ENCODE peak calls at places on chromosomes 11 and 22, in eight cellular contexts. One of them, this sample, is unnamed.
A peak's percentile ranks its signal among the peaks of the same experiment; 100 is the strongest.

GRCh38 chr11:87754685-87755084 is 420.6 kb downstream of the RAB38 start:
- DNase-seq in RWPE2: no peak
- DNase-seq in ovary: no peak
- DNase-seq in GM23338: no peak
- DNase-seq in upper lobe of right lung: no peak
- DNase-seq in MM.1S: no peak
- DNase-seq in transverse colon: no peak
- DNase-seq in prostate gland: no peak
- DNase-seq in this sample: no peak

GRCh38 chr22:30930228-30930627 is 38.3 kb downstream of the MORC2 start:
- DNase-seq in RWPE2: no peak
- DNase-seq in ovary: no peak
- DNase-seq in GM23338: no peak
- DNase-seq in upper lobe of right lung: no peak
- DNase-seq in MM.1S: no peak
- DNase-seq in transverse colon: no peak
- DNase-seq in prostate gland: no peak
- DNase-seq in this sample: no peak

GRCh38 chr22:31120642-31121041 is 2.1 kb upstream of the INPP5J start:
- DNase-seq in RWPE2: no peak
- DNase-seq in ovary: no peak
- DNase-seq in GM23338: no peak
- DNase-seq in upper lobe of right lung: no peak
- DNase-seq in MM.1S: no peak
- DNase-seq in transverse colon: no peak
- DNase-seq in prostate gland: no peak
- DNase-seq in this sample: no peak

GRCh38 chr11:105202844-105203548 is 63.4 kb upstream of the CARD18 start:
- DNase-seq in RWPE2: no peak
- DNase-seq in ovary: no peak
- DNase-seq in GM23338: no peak
- DNase-seq in upper lobe of right lung: no peak
- DNase-seq in MM.1S: no peak
- DNase-seq in transverse colon: peak; percentile 12
- DNase-seq in prostate gland: no peak
- DNase-seq in this sample: no peak

GRCh38 chr11:46308632-46309419 is 31.4 kb downstream of the CREB3L1 start:
- DNase-seq in RWPE2: peak; percentile 62
- DNase-seq in ovary: peak; percentile 68
- DNase-seq in GM23338: peak; percentile 94
- DNase-seq in upper lobe of right lung: peak; percentile 86
- DNase-seq in MM.1S: peak; percentile 58
- DNase-seq in transverse colon: peak; percentile 81
- DNase-seq in prostate gland: peak; percentile 69
- DNase-seq in this sample: peak; percentile 85

GRCh38 chr11:76910620-76911414 is 50.1 kb downstream of the ACER3 start:
- DNase-seq in RWPE2: no peak
- DNase-seq in ovary: peak; percentile 20
- DNase-seq in GM23338: peak; percentile 79
- DNase-seq in upper lobe of right lung: no peak
- DNase-seq in MM.1S: no peak
- DNase-seq in transverse colon: no peak
- DNase-seq in prostate gland: no peak
- DNase-seq in this sample: no peak

GRCh38 chr11:127996825-127997224 is 590.5 kb downstream of the ETS1 start:
- DNase-seq in RWPE2: no peak
- DNase-seq in ovary: no peak
- DNase-seq in GM23338: no peak
- DNase-seq in upper lobe of right lung: no peak
- DNase-seq in MM.1S: no peak
- DNase-seq in transverse colon: no peak
- DNase-seq in prostate gland: no peak
- DNase-seq in this sample: no peak

GRCh38 chr22:50560034-50560433 is 2.7 kb downstream of the SYCE3 start:
- DNase-seq in RWPE2: no peak
- DNase-seq in ovary: no peak
- DNase-seq in GM23338: no peak
- DNase-seq in upper lobe of right lung: no peak
- DNase-seq in MM.1S: no peak
- DNase-seq in transverse colon: no peak
- DNase-seq in prostate gland: no peak
- DNase-seq in this sample: no peak

GRCh38 chr11:23272095-23272494 is 411.8 kb upstream of the CCDC179 start:
- DNase-seq in RWPE2: no peak
- DNase-seq in ovary: no peak
- DNase-seq in GM23338: no peak
- DNase-seq in upper lobe of right lung: no peak
- DNase-seq in MM.1S: no peak
- DNase-seq in transverse colon: no peak
- DNase-seq in prostate gland: no peak
- DNase-seq in this sample: no peak

GRCh38 chr11:14132312-14132711 is 169.8 kb downstream of the SPON1 start:
- DNase-seq in RWPE2: no peak
- DNase-seq in ovary: no peak
- DNase-seq in GM23338: no peak
- DNase-seq in upper lobe of right lung: no peak
- DNase-seq in MM.1S: no peak
- DNase-seq in transverse colon: peak; percentile 21
- DNase-seq in prostate gland: no peak
- DNase-seq in this sample: no peak

GRCh38 chr11:10379433-10379832 is 74.6 kb downstream of the ADM start:
- DNase-seq in RWPE2: no peak
- DNase-seq in ovary: no peak
- DNase-seq in GM23338: no peak
- DNase-seq in upper lobe of right lung: no peak
- DNase-seq in MM.1S: no peak
- DNase-seq in transverse colon: no peak
- DNase-seq in prostate gland: no peak
- DNase-seq in this sample: no peak

GRCh38 chr11:235180-235997 is 753 bp downstream of the SIRT3 start:
- DNase-seq in RWPE2: no peak
- DNase-seq in ovary: no peak
- DNase-seq in GM23338: no peak
- DNase-seq in upper lobe of right lung: no peak
- DNase-seq in MM.1S: no peak
- DNase-seq in transverse colon: no peak
- DNase-seq in prostate gland: no peak
- DNase-seq in this sample: no peak

GRCh38 chr11:45974806-45975205 is 52.4 kb downstream of the LARGE2 start:
- DNase-seq in RWPE2: no peak
- DNase-seq in ovary: no peak
- DNase-seq in GM23338: no peak
- DNase-seq in upper lobe of right lung: no peak
- DNase-seq in MM.1S: no peak
- DNase-seq in transverse colon: no peak
- DNase-seq in prostate gland: no peak
- DNase-seq in this sample: no peak

GRCh38 chr11:15307600-15307999 is 192.9 kb downstream of the INSC start:
- DNase-seq in RWPE2: no peak
- DNase-seq in ovary: no peak
- DNase-seq in GM23338: peak; percentile 77
- DNase-seq in upper lobe of right lung: no peak
- DNase-seq in MM.1S: no peak
- DNase-seq in transverse colon: no peak
- DNase-seq in prostate gland: no peak
- DNase-seq in this sample: no peak

GRCh38 chr11:73429121-73429740 is 53.0 kb downstream of the RELT start:
- DNase-seq in RWPE2: no peak
- DNase-seq in ovary: no peak
- DNase-seq in GM23338: no peak
- DNase-seq in upper lobe of right lung: no peak
- DNase-seq in MM.1S: no peak
- DNase-seq in transverse colon: no peak
- DNase-seq in prostate gland: no peak
- DNase-seq in this sample: no peak

GRCh38 chr11:118607401-118608267 is at the start of gene PHLDB1:
- DNase-seq in RWPE2: no peak
- DNase-seq in ovary: peak; percentile 79
- DNase-seq in GM23338: peak; percentile 57
- DNase-seq in upper lobe of right lung: peak; percentile 81
- DNase-seq in MM.1S: no peak
- DNase-seq in transverse colon: peak; percentile 58
- DNase-seq in prostate gland: peak; percentile 58
- DNase-seq in this sample: peak; percentile 81

GRCh38 chr22:35970601-35971417 is 57.8 kb downstream of the RBFOX2 start:
- DNase-seq in RWPE2: no peak
- DNase-seq in ovary: no peak
- DNase-seq in GM23338: no peak
- DNase-seq in upper lobe of right lung: no peak
- DNase-seq in MM.1S: no peak
- DNase-seq in transverse colon: no peak
- DNase-seq in prostate gland: no peak
- DNase-seq in this sample: no peak

GRCh38 chr22:17198188-17199130 is 20.8 kb downstream of the ADA2 start:
- DNase-seq in RWPE2: no peak
- DNase-seq in ovary: no peak
- DNase-seq in GM23338: peak; percentile 98
- DNase-seq in upper lobe of right lung: no peak
- DNase-seq in MM.1S: no peak
- DNase-seq in transverse colon: no peak
- DNase-seq in prostate gland: peak; percentile 46
- DNase-seq in this sample: peak; percentile 85

GRCh38 chr11:93585758-93586157 is 42.6 kb upstream of the SMCO4 start:
- DNase-seq in RWPE2: no peak
- DNase-seq in ovary: no peak
- DNase-seq in GM23338: no peak
- DNase-seq in upper lobe of right lung: no peak
- DNase-seq in MM.1S: no peak
- DNase-seq in transverse colon: no peak
- DNase-seq in prostate gland: no peak
- DNase-seq in this sample: no peak

GRCh38 chr22:23146842-23147205 is 1.5 kb downstream of the RAB36 start:
- DNase-seq in RWPE2: no peak
- DNase-seq in ovary: no peak
- DNase-seq in GM23338: no peak
- DNase-seq in upper lobe of right lung: no peak
- DNase-seq in MM.1S: no peak
- DNase-seq in transverse colon: no peak
- DNase-seq in prostate gland: no peak
- DNase-seq in this sample: no peak
- H3K4me1 ChIP-seq in RWPE2: peaks cover 5% of the 10 kb centered on the region
- H3K4me1 ChIP-seq in ovary: peaks cover under 1% of the 10 kb centered on the region
- H3K4me1 ChIP-seq in GM23338: peaks cover 12% of the 10 kb centered on the region
- H3K4me1 ChIP-seq in upper lobe of right lung: peaks cover 31% of the 10 kb centered on the region
- H3K4me1 ChIP-seq in MM.1S: peaks cover 25% of the 10 kb centered on the region
- H3K4me1 ChIP-seq in transverse colon: peaks cover 29% of the 10 kb centered on the region
- H3K4me1 ChIP-seq in prostate gland: peaks cover 23% of the 10 kb centered on the region
- H3K4me1 ChIP-seq in this sample: peaks cover 32% of the 10 kb centered on the region

DNA sequence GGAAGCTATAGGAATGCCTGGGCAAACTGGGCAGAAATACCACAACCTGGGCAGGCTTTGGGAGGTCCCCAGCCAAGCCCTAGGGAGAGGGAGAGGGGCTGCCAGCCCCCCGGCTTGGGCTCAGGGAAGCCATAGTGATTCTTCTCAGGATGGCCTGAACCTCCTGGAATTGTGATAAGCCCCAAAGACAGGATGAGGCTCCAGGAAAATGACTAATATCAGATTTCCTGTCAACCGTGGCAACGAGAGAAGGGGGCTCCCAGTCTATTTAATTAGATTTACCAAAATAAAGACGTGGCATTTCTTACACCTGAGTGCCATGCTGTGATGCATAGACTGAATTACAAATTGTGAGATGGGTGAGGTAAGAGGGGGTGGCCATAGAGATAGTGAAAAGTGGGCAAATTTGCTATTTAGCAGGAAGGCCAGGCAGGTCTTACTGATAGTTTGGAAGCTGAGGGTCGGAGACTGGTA is 20.4 kb downstream of the SERPINH1 start:
- DNase-seq in RWPE2: no peak
- DNase-seq in ovary: no peak
- DNase-seq in GM23338: no peak
- DNase-seq in upper lobe of right lung: no peak
- DNase-seq in MM.1S: no peak
- DNase-seq in transverse colon: no peak
- DNase-seq in prostate gland: no peak
- DNase-seq in this sample: no peak
- TF ChIP-seq CTCF in RWPE2: no peak
- TF ChIP-seq CTCF in ovary: no peak
- TF ChIP-seq CTCF in GM23338: no peak
- TF ChIP-seq CTCF in upper lobe of right lung: no peak
- TF ChIP-seq CTCF in MM.1S: no peak
- TF ChIP-seq CTCF in transverse colon: no peak
- TF ChIP-seq CTCF in prostate gland: no peak
- TF ChIP-seq CTCF in this sample: no peak

GRCh38 chr11:67441082-67441683 is 2.1 kb downstream of the CORO1B start:
- DNase-seq in RWPE2: peak; percentile 59
- DNase-seq in ovary: no peak
- DNase-seq in GM23338: no peak
- DNase-seq in upper lobe of right lung: no peak
- DNase-seq in MM.1S: no peak
- DNase-seq in transverse colon: no peak
- DNase-seq in prostate gland: no peak
- DNase-seq in this sample: no peak
- H3K4me1 ChIP-seq in RWPE2: no peaks in the 10 kb centered on the region
- H3K4me1 ChIP-seq in ovary: peaks cover 4% of the 10 kb centered on the region
- H3K4me1 ChIP-seq in GM23338: peaks cover 17% of the 10 kb centered on the region
- H3K4me1 ChIP-seq in upper lobe of right lung: peaks cover 24% of the 10 kb centered on the region
- H3K4me1 ChIP-seq in MM.1S: peaks cover 4% of the 10 kb centered on the region
- H3K4me1 ChIP-seq in transverse colon: peaks cover 42% of the 10 kb centered on the region
- H3K4me1 ChIP-seq in prostate gland: peaks cover 16% of the 10 kb centered on the region
- H3K4me1 ChIP-seq in this sample: peaks cover 48% of the 10 kb centered on the region

GRCh38 chr22:37816543-37817180 is 6.5 kb upstream of the GALR3 start:
- DNase-seq in RWPE2: no peak
- DNase-seq in ovary: no peak
- DNase-seq in GM23338: no peak
- DNase-seq in upper lobe of right lung: no peak
- DNase-seq in MM.1S: no peak
- DNase-seq in transverse colon: no peak
- DNase-seq in prostate gland: no peak
- DNase-seq in this sample: no peak

GRCh38 chr22:37818397-37819099 is 4.6 kb upstream of the GALR3 start:
- DNase-seq in RWPE2: no peak
- DNase-seq in ovary: peak; percentile 48
- DNase-seq in GM23338: peak; percentile 77
- DNase-seq in upper lobe of right lung: peak; percentile 89
- DNase-seq in MM.1S: peak; percentile 37
- DNase-seq in transverse colon: peak; percentile 77
- DNase-seq in prostate gland: peak; percentile 44
- DNase-seq in this sample: peak; percentile 58

GRCh38 chr22:37817705-37818311 is 5.4 kb upstream of the GALR3 start:
- DNase-seq in RWPE2: no peak
- DNase-seq in ovary: peak; percentile 87
- DNase-seq in GM23338: peak; percentile 90
- DNase-seq in upper lobe of right lung: peak; percentile 89
- DNase-seq in MM.1S: peak; percentile 66
- DNase-seq in transverse colon: peak; percentile 90
- DNase-seq in prostate gland: peak; percentile 65
- DNase-seq in this sample: peak; percentile 91

GRCh38 chr22:37820350-37820749 is 2.8 kb upstream of the GALR3 start:
- DNase-seq in RWPE2: no peak
- DNase-seq in ovary: no peak
- DNase-seq in GM23338: no peak
- DNase-seq in upper lobe of right lung: no peak
- DNase-seq in MM.1S: no peak
- DNase-seq in transverse colon: no peak
- DNase-seq in prostate gland: no peak
- DNase-seq in this sample: no peak

DNA sequence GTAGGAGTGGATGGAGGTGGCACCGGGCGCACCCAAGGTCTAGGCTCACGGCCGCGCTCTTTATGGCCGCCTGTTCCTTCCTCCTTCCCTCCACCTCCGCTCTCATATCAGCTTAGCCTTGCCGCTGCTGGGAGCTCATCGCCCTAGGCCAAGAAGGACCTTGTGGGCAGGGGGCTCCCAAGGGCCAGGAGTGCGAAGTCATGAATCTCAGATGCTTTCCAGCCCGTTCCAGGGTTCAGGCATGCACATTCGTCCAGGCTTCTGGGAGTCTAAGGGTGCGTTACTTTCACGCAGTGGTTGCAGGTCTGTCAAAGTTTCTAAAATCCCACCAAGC is 4.1 kb upstream of the GALR3 start:
- DNase-seq in RWPE2: no peak
- DNase-seq in ovary: no peak
- DNase-seq in GM23338: peak; percentile 51
- DNase-seq in upper lobe of right lung: no peak
- DNase-seq in MM.1S: no peak
- DNase-seq in transverse colon: no peak
- DNase-seq in prostate gland: no peak
- DNase-seq in this sample: no peak
- TF ChIP-seq CTCF in RWPE2: no peak
- TF ChIP-seq CTCF in ovary: no peak
- TF ChIP-seq CTCF in GM23338: no peak
- TF ChIP-seq CTCF in upper lobe of right lung: no peak
- TF ChIP-seq CTCF in MM.1S: no peak
- TF ChIP-seq CTCF in transverse colon: no peak
- TF ChIP-seq CTCF in prostate gland: no peak
- TF ChIP-seq CTCF in this sample: no peak

This sample was measured in heart left ventricle.